ENCODE peak calls at places on chromosomes 7 and 10, in five cellular contexts. R is NCI-H1105 treated with DMSO at 0.1 percent for 48 hours; V is HFFc6; C is AML-193; N is stimulated activated naive CD8-positive, alpha-beta T cell treated with anti-CD3 and anti-CD28 coated beads, Interleukin-15, Interleukin-2, amounts not matched to agents 100 U/mL and 50 U/mL, for 24 hours. H is an unnamed sample.

GRCh38 chr10:111698711-111699110 is 484.9 kb downstream of the GPAM start:
- DNase-seq in R (no peak), V (no peak), C (no peak), N (no peak), H (no peak)

GRCh38 chr10:131514454-131514853 is 202.9 kb upstream of the TCERG1L start:
- DNase-seq in R (no peak), V (no peak), C (no peak), N (peak), H (no peak)

GRCh38 chr7:43753843-43754242 is 4.6 kb upstream of the BLVRA start:
- DNase-seq in R (no peak), V (no peak), C (no peak), N (no peak), H (no peak)

GRCh38 chr7:39458346-39458745 is 107.9 kb upstream of the YAE1 start:
- DNase-seq in R (no peak), V (no peak), C (no peak), N (no peak), H (no peak)

GRCh38 chr10:27258492-27258837 is 17.9 kb upstream of the ACBD5 start:
- DNase-seq in R (no peak), V (no peak), C (no peak), N (no peak), H (no peak)

GRCh38 chr10:93261089-93261488 is 187.4 kb downstream of the CYP26A1 start:
- DNase-seq in R (no peak), V (no peak), C (no peak), N (no peak), H (no peak)

GRCh38 chr7:66013938-66014337 is 31.9 kb upstream of the GUSB start:
- DNase-seq in R (no peak), V (peak), C (peak), N (no peak), H (no peak)

GRCh38 chr7:90298145-90299038 is 22.7 kb downstream of the FAM237B start:
- DNase-seq in R (peak), V (peak), C (peak), N (no peak), H (peak)

GRCh38 chr7:112143151-112143550 is 63.0 kb downstream of the DOCK4 start:
- DNase-seq in R (no peak), V (no peak), C (no peak), N (no peak), H (no peak)